ENCODE peak calls at places on chromosomes 7 and 10, in nine cellular contexts. E is dorsolateral prefrontal cortex, F is NCI-H1694, T is NCI-H748 treated with DMSO at 0.1 percent for 48 hours, M is HFFc6, B is fibroblast of the aortic adventitia, W is body of pancreas, R is RKO, I is T-helper 2 cell. U is an unnamed sample.

GRCh38 chr10:93566435-93567276 is at the start of gene FFAR4:
- DNase-seq in W (peak), B (no peak), R (no peak), I (no peak), E (no peak), T (peak), F (no peak), M (no peak), U (no peak)

GRCh38 chr10:30059209-30060107 is at the start of gene JCAD:
- DNase-seq in T (peak), B (no peak), R (no peak), M (no peak), E (no peak), I (peak), F (peak), W (peak), U (peak)

GRCh38 chr10:72846225-72846624 is 47.3 kb upstream of the OIT3 start:
- DNase-seq in I (no peak), F (no peak), M (peak), R (peak), W (no peak), T (no peak), B (peak), E (no peak), U (no peak)

GRCh38 chr7:4878336-4879335 is 4.9 kb downstream of the RADIL start:
- DNase-seq in W (no peak), E (no peak), B (no peak), R (no peak), T (no peak), I (no peak), M (no peak), F (no peak), U (no peak)

GRCh38 chr10:88889559-88890337 is 9.7 kb downstream of the STAMBPL1 start:
- DNase-seq in I (no peak), W (no peak), F (no peak), E (no peak), B (no peak), M (no peak), R (no peak), T (no peak), U (no peak)

GRCh38 chr7:11376549-11376948 is 402.9 kb downstream of the PHF14 start:
- DNase-seq in R (no peak), T (no peak), E (no peak), B (no peak), M (no peak), F (no peak), I (no peak), W (no peak), U (no peak)

GRCh38 chr10:80186364-80187012 is 18.8 kb downstream of the ANXA11 start:
- DNase-seq in F (no peak), T (no peak), R (no peak), E (no peak), B (peak), M (no peak), I (no peak), W (peak), U (no peak)

GRCh38 chr10:132465193-132465888 is 68.3 kb downstream of the PWWP2B start:
- DNase-seq in B (no peak), R (no peak), E (no peak), M (no peak), W (no peak), F (no peak), T (no peak), I (no peak), U (no peak)

U was measured in NCI-H345.